ENCODE peak calls at places on chromosomes 5 and 9, in eight cellular contexts. L is CD4-positive, alpha-beta memory T cell; H is CD8-positive, alpha-beta T cell; U is mammary epithelial cell; B is fibroblast of lung; I is HFF-Myc; S is bronchial epithelial cell; V is fibroblast of mammary gland. P is an unnamed sample.
A peak's percentile ranks its signal among the peaks of the same experiment; 100 is the strongest.

GRCh38 chr5:136249678-136250266 is 56.8 kb upstream of the SMIM32 start:
- DNase-seq in L (no peak), H (no peak), U (peak; percentile 37), B (peak; percentile 65), I (peak; percentile 19), S (peak; percentile 62), V (peak; percentile 70), P (peak; percentile 72)

GRCh38 chr5:989961-990530 is 18.6 kb upstream of the NKD2 start:
- DNase-seq in L (no peak), H (no peak), U (no peak), B (no peak), I (no peak), S (no peak), V (peak; percentile 40), P (no peak)

GRCh38 chr9:106896695-106897094 is 33.7 kb downstream of the ZNF462 start:
- DNase-seq in L (no peak), H (no peak), U (no peak), B (peak; percentile 40), I (no peak), S (no peak), V (no peak), P (no peak)

GRCh38 chr9:83537331-83538171 is 650 bp downstream of the FRMD3 start:
- DNase-seq in L (no peak), H (no peak), U (peak; percentile 20), B (peak; percentile 12), I (no peak), S (no peak), V (no peak), P (peak; percentile 7)

GRCh38 chr5:118430076-118430475 is 558.3 kb downstream of the DTWD2 start:
- DNase-seq in L (no peak), H (no peak), U (no peak), B (no peak), I (no peak), S (no peak), V (no peak), P (no peak)

GRCh38 chr9:32589083-32589713 is 16.2 kb upstream of the NDUFB6 start:
- DNase-seq in L (no peak), H (no peak), U (peak; percentile 35), B (peak; percentile 69), I (peak; percentile 9), S (peak; percentile 69), V (peak; percentile 69), P (peak; percentile 69)

GRCh38 chr9:121369595-121370265 is at the start of gene STOM:
- DNase-seq in L (peak; percentile 76), H (peak; percentile 53), U (peak; percentile 76), B (peak; percentile 74), I (peak; percentile 70), S (peak; percentile 77), V (peak; percentile 90), P (peak; percentile 69)

GRCh38 chr5:56490971-56491468 is 257.9 kb upstream of the ANKRD55 start:
- DNase-seq in L (peak; percentile 38), H (peak; percentile 7), U (peak; percentile 92), B (no peak), I (no peak), S (peak; percentile 98), V (no peak), P (peak; percentile 97)

GRCh38 chr5:73182282-73182681 is 9.3 kb downstream of the TMEM174 start:
- DNase-seq in L (no peak), H (no peak), U (no peak), B (no peak), I (no peak), S (no peak), V (no peak), P (no peak)

GRCh38 chr9:108766786-108767185 is 89.0 kb downstream of the ACTL7B start:
- DNase-seq in L (no peak), H (no peak), U (no peak), B (no peak), I (no peak), S (no peak), V (no peak), P (no peak)

GRCh38 chr5:154196955-154197652 is 6.6 kb downstream of the GALNT10 start:
- DNase-seq in L (no peak), H (no peak), U (no peak), B (peak; percentile 79), I (no peak), S (peak; percentile 31), V (peak; percentile 70), P (no peak)

GRCh38 chr5:34916518-34916917 is 1.0 kb downstream of the BRIX1 start:
- DNase-seq in L (no peak), H (no peak), U (no peak), B (no peak), I (no peak), S (peak; percentile 2), V (no peak), P (no peak)

GRCh38 chr5:1324719-1325190 is 20.1 kb downstream of the CLPTM1L start:
- DNase-seq in L (no peak), H (no peak), U (no peak), B (no peak), I (no peak), S (no peak), V (no peak), P (no peak)

GRCh38 chr9:136744747-136745146 is 2.0 kb upstream of the LCN10 start:
- DNase-seq in L (no peak), H (no peak), U (no peak), B (no peak), I (no peak), S (no peak), V (no peak), P (no peak)

GRCh38 chr9:109961579-109961978 is 181.6 kb downstream of the PALM2AKAP2 start:
- DNase-seq in L (no peak), H (no peak), U (no peak), B (no peak), I (no peak), S (no peak), V (no peak), P (no peak)

GRCh38 chr9:91714874-91715615 is 235.0 kb downstream of the ROR2 start:
- DNase-seq in L (no peak), H (no peak), U (no peak), B (no peak), I (no peak), S (no peak), V (no peak), P (no peak)
- H3K4me3 ChIP-seq in L (no peak overlapping the region), H (no peak overlapping the region), U (no peak overlapping the region), B (no peak overlapping the region), I (peak overlapping the region; percentile 32), S (no peak overlapping the region), V (no peak overlapping the region), P (peak overlapping the region; percentile 41)

GRCh38 chr5:53392073-53392472 is 88.4 kb upstream of the FST start:
- DNase-seq in L (no peak), H (no peak), U (no peak), B (no peak), I (no peak), S (no peak), V (no peak), P (no peak)

GRCh38 chr5:53397141-53397794 is 83.2 kb upstream of the FST start:
- DNase-seq in L (no peak), H (no peak), U (no peak), B (no peak), I (no peak), S (no peak), V (peak; percentile 44), P (peak; percentile 23)

GRCh38 chr5:53399921-53400697 is 80.3 kb upstream of the FST start:
- DNase-seq in L (no peak), H (no peak), U (no peak), B (no peak), I (no peak), S (no peak), V (peak; percentile 83), P (no peak)

GRCh38 chr5:53403291-53403690 is 77.1 kb upstream of the FST start:
- DNase-seq in L (no peak), H (no peak), U (no peak), B (peak; percentile 74), I (no peak), S (no peak), V (no peak), P (no peak)

GRCh38 chr5:53397845-53398244 is 82.6 kb upstream of the FST start:
- DNase-seq in L (no peak), H (no peak), U (peak; percentile 85), B (peak; percentile 77), I (peak; percentile 71), S (peak; percentile 75), V (peak; percentile 86), P (peak; percentile 69)
- H3K4me3 ChIP-seq in L (no peak overlapping the region), H (no peak overlapping the region), U (no peak overlapping the region), B (no peak overlapping the region), I (no peak overlapping the region), S (no peak overlapping the region), V (no peak overlapping the region), P (no peak overlapping the region)

GRCh38 chr5:30850871-30851270 is 342.6 kb upstream of the CDH6 start:
- DNase-seq in L (no peak), H (no peak), U (no peak), B (no peak), I (no peak), S (no peak), V (no peak), P (no peak)

GRCh38 chr5:30853158-30853557 is 340.3 kb upstream of the CDH6 start:
- DNase-seq in L (no peak), H (no peak), U (no peak), B (no peak), I (no peak), S (no peak), V (no peak), P (no peak)

GRCh38 chr5:30856242-30856641 is 337.2 kb upstream of the CDH6 start:
- DNase-seq in L (no peak), H (no peak), U (no peak), B (no peak), I (no peak), S (no peak), V (no peak), P (no peak)
- H3K4me3 ChIP-seq in L (no peak overlapping the region), H (no peak overlapping the region), U (no peak overlapping the region), B (no peak overlapping the region), I (no peak overlapping the region), S (no peak overlapping the region), V (no peak overlapping the region), P (no peak overlapping the region)

GRCh38 chr5:144395704-144396103 is 225.0 kb downstream of the KCTD16 start:
- DNase-seq in L (no peak), H (no peak), U (no peak), B (no peak), I (no peak), S (no peak), V (no peak), P (no peak)
- H3K4me3 ChIP-seq in L (no peak overlapping the region), H (no peak overlapping the region), U (no peak overlapping the region), B (no peak overlapping the region), I (no peak overlapping the region), S (no peak overlapping the region), V (no peak overlapping the region), P (no peak overlapping the region)

GRCh38 chr9:92846662-92847145 is 31.1 kb downstream of the ZNF484 start:
- DNase-seq in L (no peak), H (no peak), U (no peak), B (no peak), I (no peak), S (no peak), V (peak; percentile 8), P (no peak)
- H3K4me3 ChIP-seq in L (no peak overlapping the region), H (no peak overlapping the region), U (no peak overlapping the region), B (no peak overlapping the region), I (no peak overlapping the region), S (no peak overlapping the region), V (no peak overlapping the region), P (no peak overlapping the region)

P was measured in epithelial cell of esophagus.